ENCODE peak calls at places on chromosome 10, in eight cellular contexts. One of them, this sample, is unnamed.

GRCh38 chr10:90920986-90921643 is at the start of gene ANKRD1:
- DNase-seq in T-helper 1 cell: no peak
- DNase-seq in stimulated activated naive CD8-positive, alpha-beta T cell treated with anti-CD3 and anti-CD28 coated beads, Interleukin-15, Interleukin-2, amounts not matched to agents 100 U/mL and 50 U/mL, for 24 hours: no peak
- DNase-seq in H54: peak
- DNase-seq in AG09309: peak
- DNase-seq in kidney glomerular epithelial cell: peak
- DNase-seq in CD8-positive, alpha-beta T cell: no peak
- DNase-seq in Daoy: peak
- DNase-seq in this sample: peak

GRCh38 chr10:24958701-24959392 is 6.4 kb upstream of the PRTFDC1 start:
- DNase-seq in CD8-positive, alpha-beta T cell: no peak
- DNase-seq in kidney glomerular epithelial cell: peak
- DNase-seq in AG09309: no peak
- DNase-seq in stimulated activated naive CD8-positive, alpha-beta T cell treated with anti-CD3 and anti-CD28 coated beads, Interleukin-15, Interleukin-2, amounts not matched to agents 100 U/mL and 50 U/mL, for 24 hours: no peak
- DNase-seq in H54: no peak
- DNase-seq in Daoy: no peak
- DNase-seq in T-helper 1 cell: no peak
- DNase-seq in this sample: peak

GRCh38 chr10:52346394-52347326 is 32.6 kb downstream of the DKK1 start:
- DNase-seq in AG09309: no peak
- DNase-seq in H54: no peak
- DNase-seq in Daoy: no peak
- DNase-seq in T-helper 1 cell: no peak
- DNase-seq in CD8-positive, alpha-beta T cell: no peak
- DNase-seq in kidney glomerular epithelial cell: no peak
- DNase-seq in stimulated activated naive CD8-positive, alpha-beta T cell treated with anti-CD3 and anti-CD28 coated beads, Interleukin-15, Interleukin-2, amounts not matched to agents 100 U/mL and 50 U/mL, for 24 hours: no peak
- DNase-seq in this sample: no peak

GRCh38 chr10:1881636-1882035 is 144.3 kb upstream of the ADARB2 start:
- DNase-seq in H54: no peak
- DNase-seq in CD8-positive, alpha-beta T cell: no peak
- DNase-seq in kidney glomerular epithelial cell: no peak
- DNase-seq in Daoy: no peak
- DNase-seq in AG09309: no peak
- DNase-seq in stimulated activated naive CD8-positive, alpha-beta T cell treated with anti-CD3 and anti-CD28 coated beads, Interleukin-15, Interleukin-2, amounts not matched to agents 100 U/mL and 50 U/mL, for 24 hours: no peak
- DNase-seq in T-helper 1 cell: no peak
- DNase-seq in this sample: no peak

GRCh38 chr10:20897146-20897834 is at the start of gene NEBL:
- DNase-seq in AG09309: no peak
- DNase-seq in T-helper 1 cell: no peak
- DNase-seq in kidney glomerular epithelial cell: no peak
- DNase-seq in H54: no peak
- DNase-seq in Daoy: no peak
- DNase-seq in CD8-positive, alpha-beta T cell: no peak
- DNase-seq in stimulated activated naive CD8-positive, alpha-beta T cell treated with anti-CD3 and anti-CD28 coated beads, Interleukin-15, Interleukin-2, amounts not matched to agents 100 U/mL and 50 U/mL, for 24 hours: no peak
- DNase-seq in this sample: no peak

GRCh38 chr10:14954934-14955333 is 1.0 kb upstream of the DCLRE1C start:
- DNase-seq in AG09309: no peak
- DNase-seq in Daoy: no peak
- DNase-seq in kidney glomerular epithelial cell: no peak
- DNase-seq in CD8-positive, alpha-beta T cell: no peak
- DNase-seq in H54: no peak
- DNase-seq in stimulated activated naive CD8-positive, alpha-beta T cell treated with anti-CD3 and anti-CD28 coated beads, Interleukin-15, Interleukin-2, amounts not matched to agents 100 U/mL and 50 U/mL, for 24 hours: no peak
- DNase-seq in T-helper 1 cell: no peak
- DNase-seq in this sample: no peak

GRCh38 chr10:124708922-124709520 is 35.2 kb downstream of the FAM53B start:
- DNase-seq in H54: no peak
- DNase-seq in Daoy: no peak
- DNase-seq in CD8-positive, alpha-beta T cell: no peak
- DNase-seq in AG09309: no peak
- DNase-seq in stimulated activated naive CD8-positive, alpha-beta T cell treated with anti-CD3 and anti-CD28 coated beads, Interleukin-15, Interleukin-2, amounts not matched to agents 100 U/mL and 50 U/mL, for 24 hours: no peak
- DNase-seq in T-helper 1 cell: no peak
- DNase-seq in kidney glomerular epithelial cell: no peak
- DNase-seq in this sample: no peak

GRCh38 chr10:79127151-79127961 is 58.6 kb downstream of the ZMIZ1 start:
- DNase-seq in H54: peak
- DNase-seq in stimulated activated naive CD8-positive, alpha-beta T cell treated with anti-CD3 and anti-CD28 coated beads, Interleukin-15, Interleukin-2, amounts not matched to agents 100 U/mL and 50 U/mL, for 24 hours: no peak
- DNase-seq in T-helper 1 cell: no peak
- DNase-seq in AG09309: peak
- DNase-seq in Daoy: peak
- DNase-seq in CD8-positive, alpha-beta T cell: no peak
- DNase-seq in kidney glomerular epithelial cell: peak
- DNase-seq in this sample: peak

GRCh38 chr10:70462349-70462984 is 16.1 kb upstream of the PALD1 start:
- DNase-seq in CD8-positive, alpha-beta T cell: no peak
- DNase-seq in stimulated activated naive CD8-positive, alpha-beta T cell treated with anti-CD3 and anti-CD28 coated beads, Interleukin-15, Interleukin-2, amounts not matched to agents 100 U/mL and 50 U/mL, for 24 hours: no peak
- DNase-seq in AG09309: no peak
- DNase-seq in kidney glomerular epithelial cell: no peak
- DNase-seq in T-helper 1 cell: no peak
- DNase-seq in Daoy: peak
- DNase-seq in H54: peak
- DNase-seq in this sample: no peak

GRCh38 chr10:118408145-118408544 is 66.0 kb upstream of the FAM204A start:
- DNase-seq in T-helper 1 cell: no peak
- DNase-seq in kidney glomerular epithelial cell: no peak
- DNase-seq in H54: no peak
- DNase-seq in AG09309: no peak
- DNase-seq in Daoy: no peak
- DNase-seq in CD8-positive, alpha-beta T cell: no peak
- DNase-seq in stimulated activated naive CD8-positive, alpha-beta T cell treated with anti-CD3 and anti-CD28 coated beads, Interleukin-15, Interleukin-2, amounts not matched to agents 100 U/mL and 50 U/mL, for 24 hours: no peak
- DNase-seq in this sample: no peak

GRCh38 chr10:84138478-84139125 is 707 bp upstream of the GHITM start:
- DNase-seq in stimulated activated naive CD8-positive, alpha-beta T cell treated with anti-CD3 and anti-CD28 coated beads, Interleukin-15, Interleukin-2, amounts not matched to agents 100 U/mL and 50 U/mL, for 24 hours: peak
- DNase-seq in AG09309: no peak
- DNase-seq in CD8-positive, alpha-beta T cell: peak
- DNase-seq in Daoy: no peak
- DNase-seq in kidney glomerular epithelial cell: no peak
- DNase-seq in H54: no peak
- DNase-seq in T-helper 1 cell: peak
- DNase-seq in this sample: peak

GRCh38 chr10:71878327-71879034 is 27.4 kb upstream of the PSAP start:
- DNase-seq in stimulated activated naive CD8-positive, alpha-beta T cell treated with anti-CD3 and anti-CD28 coated beads, Interleukin-15, Interleukin-2, amounts not matched to agents 100 U/mL and 50 U/mL, for 24 hours: peak
- DNase-seq in AG09309: no peak
- DNase-seq in H54: no peak
- DNase-seq in T-helper 1 cell: peak
- DNase-seq in CD8-positive, alpha-beta T cell: no peak
- DNase-seq in kidney glomerular epithelial cell: no peak
- DNase-seq in Daoy: no peak
- DNase-seq in this sample: peak

GRCh38 chr10:93357680-93358079 is 124.5 kb downstream of the MYOF start:
- DNase-seq in AG09309: no peak
- DNase-seq in T-helper 1 cell: peak
- DNase-seq in CD8-positive, alpha-beta T cell: no peak
- DNase-seq in Daoy: no peak
- DNase-seq in kidney glomerular epithelial cell: peak
- DNase-seq in stimulated activated naive CD8-positive, alpha-beta T cell treated with anti-CD3 and anti-CD28 coated beads, Interleukin-15, Interleukin-2, amounts not matched to agents 100 U/mL and 50 U/mL, for 24 hours: no peak
- DNase-seq in H54: no peak
- DNase-seq in this sample: peak

GRCh38 chr10:115771755-115772154 is 501.3 kb downstream of the GFRA1 start:
- DNase-seq in stimulated activated naive CD8-positive, alpha-beta T cell treated with anti-CD3 and anti-CD28 coated beads, Interleukin-15, Interleukin-2, amounts not matched to agents 100 U/mL and 50 U/mL, for 24 hours: no peak
- DNase-seq in H54: no peak
- DNase-seq in kidney glomerular epithelial cell: no peak
- DNase-seq in T-helper 1 cell: no peak
- DNase-seq in Daoy: no peak
- DNase-seq in AG09309: no peak
- DNase-seq in CD8-positive, alpha-beta T cell: no peak
- DNase-seq in this sample: no peak

GRCh38 chr10:63788152-63788821 is 267.1 kb downstream of the REEP3 start:
- DNase-seq in CD8-positive, alpha-beta T cell: no peak
- DNase-seq in AG09309: no peak
- DNase-seq in Daoy: no peak
- DNase-seq in stimulated activated naive CD8-positive, alpha-beta T cell treated with anti-CD3 and anti-CD28 coated beads, Interleukin-15, Interleukin-2, amounts not matched to agents 100 U/mL and 50 U/mL, for 24 hours: no peak
- DNase-seq in kidney glomerular epithelial cell: no peak
- DNase-seq in H54: no peak
- DNase-seq in T-helper 1 cell: no peak
- DNase-seq in this sample: no peak

GRCh38 chr10:86611386-86611785 is 43.0 kb upstream of the OPN4 start:
- DNase-seq in kidney glomerular epithelial cell: no peak
- DNase-seq in AG09309: no peak
- DNase-seq in CD8-positive, alpha-beta T cell: no peak
- DNase-seq in stimulated activated naive CD8-positive, alpha-beta T cell treated with anti-CD3 and anti-CD28 coated beads, Interleukin-15, Interleukin-2, amounts not matched to agents 100 U/mL and 50 U/mL, for 24 hours: no peak
- DNase-seq in T-helper 1 cell: no peak
- DNase-seq in Daoy: no peak
- DNase-seq in H54: no peak
- DNase-seq in this sample: no peak

GRCh38 chr10:73039635-73040034 is 57.0 kb downstream of the P4HA1 start:
- DNase-seq in stimulated activated naive CD8-positive, alpha-beta T cell treated with anti-CD3 and anti-CD28 coated beads, Interleukin-15, Interleukin-2, amounts not matched to agents 100 U/mL and 50 U/mL, for 24 hours: no peak
- DNase-seq in T-helper 1 cell: no peak
- DNase-seq in kidney glomerular epithelial cell: no peak
- DNase-seq in CD8-positive, alpha-beta T cell: no peak
- DNase-seq in AG09309: peak
- DNase-seq in H54: peak
- DNase-seq in Daoy: no peak
- DNase-seq in this sample: no peak

GRCh38 chr10:45044290-45044689 is 43.6 kb downstream of the ZNF22 start:
- DNase-seq in H54: no peak
- DNase-seq in Daoy: no peak
- DNase-seq in AG09309: no peak
- DNase-seq in T-helper 1 cell: no peak
- DNase-seq in CD8-positive, alpha-beta T cell: no peak
- DNase-seq in kidney glomerular epithelial cell: no peak
- DNase-seq in stimulated activated naive CD8-positive, alpha-beta T cell treated with anti-CD3 and anti-CD28 coated beads, Interleukin-15, Interleukin-2, amounts not matched to agents 100 U/mL and 50 U/mL, for 24 hours: no peak
- DNase-seq in this sample: no peak

GRCh38 chr10:30182191-30183075 is 123.0 kb upstream of the JCAD start:
- DNase-seq in T-helper 1 cell: no peak
- DNase-seq in stimulated activated naive CD8-positive, alpha-beta T cell treated with anti-CD3 and anti-CD28 coated beads, Interleukin-15, Interleukin-2, amounts not matched to agents 100 U/mL and 50 U/mL, for 24 hours: no peak
- DNase-seq in AG09309: peak
- DNase-seq in kidney glomerular epithelial cell: peak
- DNase-seq in CD8-positive, alpha-beta T cell: no peak
- DNase-seq in Daoy: peak
- DNase-seq in H54: peak
- DNase-seq in this sample: no peak

GRCh38 chr10:95474228-95475002 is 86.8 kb downstream of the SORBS1 start:
- DNase-seq in AG09309: no peak
- DNase-seq in Daoy: no peak
- DNase-seq in H54: no peak
- DNase-seq in T-helper 1 cell: no peak
- DNase-seq in kidney glomerular epithelial cell: no peak
- DNase-seq in CD8-positive, alpha-beta T cell: no peak
- DNase-seq in stimulated activated naive CD8-positive, alpha-beta T cell treated with anti-CD3 and anti-CD28 coated beads, Interleukin-15, Interleukin-2, amounts not matched to agents 100 U/mL and 50 U/mL, for 24 hours: no peak
- DNase-seq in this sample: no peak

GRCh38 chr10:43170491-43170890 is 32.2 kb downstream of the CSGALNACT2 start:
- DNase-seq in CD8-positive, alpha-beta T cell: no peak
- DNase-seq in kidney glomerular epithelial cell: peak
- DNase-seq in stimulated activated naive CD8-positive, alpha-beta T cell treated with anti-CD3 and anti-CD28 coated beads, Interleukin-15, Interleukin-2, amounts not matched to agents 100 U/mL and 50 U/mL, for 24 hours: no peak
- DNase-seq in AG09309: no peak
- DNase-seq in Daoy: no peak
- DNase-seq in H54: no peak
- DNase-seq in T-helper 1 cell: no peak
- DNase-seq in this sample: no peak

GRCh38 chr10:26242752-26243151 is 26.2 kb downstream of the GAD2 start:
- DNase-seq in Daoy: no peak
- DNase-seq in AG09309: no peak
- DNase-seq in H54: no peak
- DNase-seq in kidney glomerular epithelial cell: no peak
- DNase-seq in CD8-positive, alpha-beta T cell: no peak
- DNase-seq in T-helper 1 cell: no peak
- DNase-seq in stimulated activated naive CD8-positive, alpha-beta T cell treated with anti-CD3 and anti-CD28 coated beads, Interleukin-15, Interleukin-2, amounts not matched to agents 100 U/mL and 50 U/mL, for 24 hours: no peak
- DNase-seq in this sample: no peak

GRCh38 chr10:73946253-73947145 is 35.6 kb downstream of the PLAU start:
- DNase-seq in stimulated activated naive CD8-positive, alpha-beta T cell treated with anti-CD3 and anti-CD28 coated beads, Interleukin-15, Interleukin-2, amounts not matched to agents 100 U/mL and 50 U/mL, for 24 hours: no peak
- DNase-seq in kidney glomerular epithelial cell: no peak
- DNase-seq in AG09309: no peak
- DNase-seq in CD8-positive, alpha-beta T cell: no peak
- DNase-seq in Daoy: no peak
- DNase-seq in T-helper 1 cell: no peak
- DNase-seq in H54: no peak
- DNase-seq in this sample: no peak

GRCh38 chr10:132739225-132739613 is 46.7 kb downstream of the NKX6-2 start:
- DNase-seq in Daoy: no peak
- DNase-seq in stimulated activated naive CD8-positive, alpha-beta T cell treated with anti-CD3 and anti-CD28 coated beads, Interleukin-15, Interleukin-2, amounts not matched to agents 100 U/mL and 50 U/mL, for 24 hours: no peak
- DNase-seq in H54: no peak
- DNase-seq in CD8-positive, alpha-beta T cell: no peak
- DNase-seq in T-helper 1 cell: no peak
- DNase-seq in kidney glomerular epithelial cell: no peak
- DNase-seq in AG09309: no peak
- DNase-seq in this sample: no peak

GRCh38 chr10:23479798-23480473 is 41.1 kb downstream of the OTUD1 start:
- DNase-seq in CD8-positive, alpha-beta T cell: no peak
- DNase-seq in H54: no peak
- DNase-seq in T-helper 1 cell: no peak
- DNase-seq in Daoy: no peak
- DNase-seq in stimulated activated naive CD8-positive, alpha-beta T cell treated with anti-CD3 and anti-CD28 coated beads, Interleukin-15, Interleukin-2, amounts not matched to agents 100 U/mL and 50 U/mL, for 24 hours: no peak
- DNase-seq in kidney glomerular epithelial cell: no peak
- DNase-seq in AG09309: no peak
- DNase-seq in this sample: no peak

GRCh38 chr10:86255405-86256251 is 111.0 kb downstream of the GRID1 start:
- DNase-seq in kidney glomerular epithelial cell: no peak
- DNase-seq in stimulated activated naive CD8-positive, alpha-beta T cell treated with anti-CD3 and anti-CD28 coated beads, Interleukin-15, Interleukin-2, amounts not matched to agents 100 U/mL and 50 U/mL, for 24 hours: no peak
- DNase-seq in CD8-positive, alpha-beta T cell: no peak
- DNase-seq in T-helper 1 cell: no peak
- DNase-seq in AG09309: no peak
- DNase-seq in Daoy: no peak
- DNase-seq in H54: no peak
- DNase-seq in this sample: no peak

GRCh38 chr10:3624367-3624766 is 160.6 kb downstream of the KLF6 start:
- DNase-seq in H54: no peak
- DNase-seq in Daoy: peak
- DNase-seq in T-helper 1 cell: peak
- DNase-seq in AG09309: peak
- DNase-seq in kidney glomerular epithelial cell: no peak
- DNase-seq in stimulated activated naive CD8-positive, alpha-beta T cell treated with anti-CD3 and anti-CD28 coated beads, Interleukin-15, Interleukin-2, amounts not matched to agents 100 U/mL and 50 U/mL, for 24 hours: no peak
- DNase-seq in CD8-positive, alpha-beta T cell: no peak
- DNase-seq in this sample: no peak

GRCh38 chr10:99522511-99523250 is 10.1 kb upstream of the NKX2-3 start:
- DNase-seq in kidney glomerular epithelial cell: no peak
- DNase-seq in Daoy: no peak
- DNase-seq in stimulated activated naive CD8-positive, alpha-beta T cell treated with anti-CD3 and anti-CD28 coated beads, Interleukin-15, Interleukin-2, amounts not matched to agents 100 U/mL and 50 U/mL, for 24 hours: no peak
- DNase-seq in CD8-positive, alpha-beta T cell: no peak
- DNase-seq in AG09309: no peak
- DNase-seq in T-helper 1 cell: no peak
- DNase-seq in H54: no peak
- DNase-seq in this sample: no peak

This sample was measured in K562.